ENCODE peak calls at places on chromosomes 2 and 18, in four cellular contexts. One of them, this sample, is unnamed.

GRCh38 chr18:21203096-21203495 is 38.9 kb upstream of the GREB1L start:
- DNase-seq in left ventricle myocardium superior: no peak
- DNase-seq in activated CD8-positive, alpha-beta T cell treated with anti-CD3 and anti-CD28 coated beads for 36 hours: no peak
- DNase-seq in A172: no peak
- DNase-seq in this sample: no peak

GRCh38 chr2:136505462-136505861 is 259.9 kb upstream of the THSD7B start:
- DNase-seq in activated CD8-positive, alpha-beta T cell treated with anti-CD3 and anti-CD28 coated beads for 36 hours: no peak
- DNase-seq in left ventricle myocardium superior: no peak
- DNase-seq in A172: no peak
- DNase-seq in this sample: no peak

GRCh38 chr18:7038330-7038846 is 79.2 kb downstream of the LAMA1 start:
- DNase-seq in left ventricle myocardium superior: peak
- DNase-seq in activated CD8-positive, alpha-beta T cell treated with anti-CD3 and anti-CD28 coated beads for 36 hours: peak
- DNase-seq in A172: peak
- DNase-seq in this sample: peak

GRCh38 chr2:58107803-58108710 is 61.5 kb downstream of the VRK2 start:
- DNase-seq in left ventricle myocardium superior: no peak
- DNase-seq in A172: peak
- DNase-seq in activated CD8-positive, alpha-beta T cell treated with anti-CD3 and anti-CD28 coated beads for 36 hours: no peak
- DNase-seq in this sample: no peak

GRCh38 chr2:74511104-74511989 is 2.9 kb upstream of the TLX2 start:
- DNase-seq in A172: no peak
- DNase-seq in left ventricle myocardium superior: no peak
- DNase-seq in activated CD8-positive, alpha-beta T cell treated with anti-CD3 and anti-CD28 coated beads for 36 hours: no peak
- DNase-seq in this sample: no peak

GRCh38 chr2:47002480-47003381 is 87.1 kb upstream of the MCFD2 start:
- DNase-seq in A172: peak
- DNase-seq in activated CD8-positive, alpha-beta T cell treated with anti-CD3 and anti-CD28 coated beads for 36 hours: no peak
- DNase-seq in left ventricle myocardium superior: peak
- DNase-seq in this sample: peak

GRCh38 chr2:226652983-226653765 is 146.4 kb downstream of the IRS1 start:
- DNase-seq in activated CD8-positive, alpha-beta T cell treated with anti-CD3 and anti-CD28 coated beads for 36 hours: no peak
- DNase-seq in A172: peak
- DNase-seq in left ventricle myocardium superior: no peak
- DNase-seq in this sample: no peak

GRCh38 chr2:33238111-33238510 is 238.3 kb upstream of the RASGRP3 start:
- DNase-seq in left ventricle myocardium superior: no peak
- DNase-seq in A172: peak
- DNase-seq in activated CD8-positive, alpha-beta T cell treated with anti-CD3 and anti-CD28 coated beads for 36 hours: no peak
- DNase-seq in this sample: no peak

GRCh38 chr2:168456526-168457176 is 579 bp downstream of the CERS6 start:
- DNase-seq in left ventricle myocardium superior: peak
- DNase-seq in activated CD8-positive, alpha-beta T cell treated with anti-CD3 and anti-CD28 coated beads for 36 hours: peak
- DNase-seq in A172: peak
- DNase-seq in this sample: peak